ENCODE peak calls at places on chromosomes 6 and 20, in five cellular contexts. One of them, this sample, is unnamed.
A peak's percentile ranks its signal among the peaks of the same experiment; 100 is the strongest.

GRCh38 chr20:63968928-63969760 is 586 bp downstream of the ZNF512B start:
- DNase-seq in neuronal stem cell: no peak
- DNase-seq in H9: peak; percentile 32
- DNase-seq in trophoblast cell: no peak
- DNase-seq in IMR-90: no peak
- DNase-seq in this sample: peak; percentile 76

GRCh38 chr6:107847844-107848802 is 24.0 kb upstream of the SCML4 start:
- DNase-seq in neuronal stem cell: peak; percentile 83
- DNase-seq in H9: peak; percentile 93
- DNase-seq in trophoblast cell: peak; percentile 80
- DNase-seq in IMR-90: peak; percentile 63
- DNase-seq in this sample: peak; percentile 98

GRCh38 chr20:39452583-39453193 is 490.5 kb downstream of the DHX35 start:
- DNase-seq in neuronal stem cell: no peak
- DNase-seq in H9: no peak
- DNase-seq in trophoblast cell: no peak
- DNase-seq in IMR-90: no peak
- DNase-seq in this sample: no peak

GRCh38 chr20:61628901-61629300 is 376.8 kb downstream of the CDH4 start:
- DNase-seq in neuronal stem cell: no peak
- DNase-seq in H9: no peak
- DNase-seq in trophoblast cell: no peak
- DNase-seq in IMR-90: no peak
- DNase-seq in this sample: no peak

GRCh38 chr6:134187154-134187553 is 130.8 kb downstream of the SGK1 start:
- DNase-seq in neuronal stem cell: no peak
- DNase-seq in H9: no peak
- DNase-seq in trophoblast cell: no peak
- DNase-seq in IMR-90: no peak
- DNase-seq in this sample: no peak

GRCh38 chr20:64101731-64102621 is 5.4 kb downstream of the NPBWR2 start:
- DNase-seq in neuronal stem cell: peak; percentile 74
- DNase-seq in H9: peak; percentile 74
- DNase-seq in trophoblast cell: no peak
- DNase-seq in IMR-90: no peak
- DNase-seq in this sample: peak; percentile 94

GRCh38 chr6:130167655-130168054 is 55.1 kb downstream of the SAMD3 start:
- DNase-seq in neuronal stem cell: no peak
- DNase-seq in H9: no peak
- DNase-seq in trophoblast cell: peak; percentile 67
- DNase-seq in IMR-90: peak; percentile 83
- DNase-seq in this sample: no peak

GRCh38 chr20:47810116-47810672 is 24.9 kb upstream of the SULF2 start:
- DNase-seq in neuronal stem cell: no peak
- DNase-seq in H9: no peak
- DNase-seq in trophoblast cell: no peak
- DNase-seq in IMR-90: no peak
- DNase-seq in this sample: no peak

GRCh38 chr6:150930816-150931215 is 65.3 kb downstream of the MTHFD1L start:
- DNase-seq in neuronal stem cell: no peak
- DNase-seq in H9: no peak
- DNase-seq in trophoblast cell: peak; percentile 68
- DNase-seq in IMR-90: peak; percentile 95
- DNase-seq in this sample: no peak

GRCh38 chr6:81878479-81878878 is 126.0 kb upstream of the TENT5A start:
- DNase-seq in neuronal stem cell: no peak
- DNase-seq in H9: no peak
- DNase-seq in trophoblast cell: no peak
- DNase-seq in IMR-90: no peak
- DNase-seq in this sample: no peak

GRCh38 chr6:11251553-11252358 is 19.3 kb upstream of the NEDD9 start:
- DNase-seq in neuronal stem cell: no peak
- DNase-seq in H9: no peak
- DNase-seq in trophoblast cell: no peak
- DNase-seq in IMR-90: peak; percentile 64
- DNase-seq in this sample: no peak

GRCh38 chr6:108588586-108588985 is 27.9 kb downstream of the FOXO3 start:
- DNase-seq in neuronal stem cell: no peak
- DNase-seq in H9: no peak
- DNase-seq in trophoblast cell: no peak
- DNase-seq in IMR-90: peak; percentile 67
- DNase-seq in this sample: no peak

GRCh38 chr6:168507730-168508129 is 66.7 kb downstream of the SMOC2 start:
- DNase-seq in neuronal stem cell: no peak
- DNase-seq in H9: no peak
- DNase-seq in trophoblast cell: no peak
- DNase-seq in IMR-90: no peak
- DNase-seq in this sample: no peak

GRCh38 chr6:45618259-45618658 is 240.5 kb upstream of the SUPT3H start:
- DNase-seq in neuronal stem cell: no peak
- DNase-seq in H9: no peak
- DNase-seq in trophoblast cell: no peak
- DNase-seq in IMR-90: no peak
- DNase-seq in this sample: peak; percentile 7

GRCh38 chr6:31829633-31830492 is 2.3 kb downstream of the HSPA1B start:
- DNase-seq in neuronal stem cell: peak; percentile 33
- DNase-seq in H9: no peak
- DNase-seq in trophoblast cell: no peak
- DNase-seq in IMR-90: peak; percentile 56
- DNase-seq in this sample: no peak

GRCh38 chr6:96836579-96837137 is 619 bp downstream of the GPR63 start:
- DNase-seq in neuronal stem cell: peak; percentile 12
- DNase-seq in H9: no peak
- DNase-seq in trophoblast cell: no peak
- DNase-seq in IMR-90: peak; percentile 4
- DNase-seq in this sample: no peak

GRCh38 chr6:30769853-30770160 is 25.5 kb upstream of the IER3 start:
- DNase-seq in neuronal stem cell: no peak
- DNase-seq in H9: no peak
- DNase-seq in trophoblast cell: no peak
- DNase-seq in IMR-90: no peak
- DNase-seq in this sample: no peak

GRCh38 chr20:62583424-62583920 is 58.8 kb upstream of the SLCO4A1 start:
- DNase-seq in neuronal stem cell: no peak
- DNase-seq in H9: no peak
- DNase-seq in trophoblast cell: no peak
- DNase-seq in IMR-90: no peak
- DNase-seq in this sample: no peak

GRCh38 chr6:157648561-157648960 is 174.5 kb upstream of the SNX9 start:
- DNase-seq in neuronal stem cell: no peak
- DNase-seq in H9: no peak
- DNase-seq in trophoblast cell: no peak
- DNase-seq in IMR-90: peak; percentile 37
- DNase-seq in this sample: no peak

GRCh38 chr6:162907876-162908481 is 180.2 kb downstream of the PACRG start:
- DNase-seq in neuronal stem cell: no peak
- DNase-seq in H9: no peak
- DNase-seq in trophoblast cell: no peak
- DNase-seq in IMR-90: peak; percentile 45
- DNase-seq in this sample: no peak

GRCh38 chr6:44304282-44305199 is 8.6 kb downstream of the AARS2 start:
- DNase-seq in neuronal stem cell: no peak
- DNase-seq in H9: peak; percentile 77
- DNase-seq in trophoblast cell: no peak
- DNase-seq in IMR-90: peak; percentile 35
- DNase-seq in this sample: peak; percentile 80

GRCh38 chr6:44701637-44702101 is 314.2 kb downstream of the CDC5L start:
- DNase-seq in neuronal stem cell: peak; percentile 42
- DNase-seq in H9: peak; percentile 45
- DNase-seq in trophoblast cell: no peak
- DNase-seq in IMR-90: no peak
- DNase-seq in this sample: peak; percentile 19

GRCh38 chr6:113015249-113015648 is 668.1 kb downstream of the RFPL4B start:
- DNase-seq in neuronal stem cell: no peak
- DNase-seq in H9: no peak
- DNase-seq in trophoblast cell: no peak
- DNase-seq in IMR-90: peak; percentile 83
- DNase-seq in this sample: no peak

GRCh38 chr20:11755071-11755881 is 162.4 kb upstream of the BTBD3 start:
- DNase-seq in neuronal stem cell: peak; percentile 26
- DNase-seq in H9: no peak
- DNase-seq in trophoblast cell: no peak
- DNase-seq in IMR-90: no peak
- DNase-seq in this sample: no peak

GRCh38 chr6:170147056-170147787 is 143.7 kb downstream of the DLL1 start:
- DNase-seq in neuronal stem cell: no peak
- DNase-seq in H9: no peak
- DNase-seq in trophoblast cell: no peak
- DNase-seq in IMR-90: no peak
- DNase-seq in this sample: no peak

GRCh38 chr6:53344993-53345392 is 3.8 kb downstream of the ELOVL5 start:
- DNase-seq in neuronal stem cell: no peak
- DNase-seq in H9: no peak
- DNase-seq in trophoblast cell: no peak
- DNase-seq in IMR-90: no peak
- DNase-seq in this sample: no peak

GRCh38 chr6:139587469-139587868 is 213.0 kb upstream of the CITED2 start:
- DNase-seq in neuronal stem cell: no peak
- DNase-seq in H9: no peak
- DNase-seq in trophoblast cell: no peak
- DNase-seq in IMR-90: peak; percentile 93
- DNase-seq in this sample: no peak

GRCh38 chr6:124793406-124793805 is 168.8 kb upstream of the RNF217 start:
- DNase-seq in neuronal stem cell: no peak
- DNase-seq in H9: no peak
- DNase-seq in trophoblast cell: no peak
- DNase-seq in IMR-90: no peak
- DNase-seq in this sample: no peak

GRCh38 chr6:73800997-73801396 is 105.0 kb downstream of the CD109 start:
- DNase-seq in neuronal stem cell: no peak
- DNase-seq in H9: no peak
- DNase-seq in trophoblast cell: no peak
- DNase-seq in IMR-90: no peak
- DNase-seq in this sample: no peak

GRCh38 chr20:49811825-49812462 is 684 bp upstream of the SLC9A8 start:
- DNase-seq in neuronal stem cell: peak; percentile 11
- DNase-seq in H9: no peak
- DNase-seq in trophoblast cell: peak; percentile 47
- DNase-seq in IMR-90: peak; percentile 63
- DNase-seq in this sample: peak; percentile 51

GRCh38 chr20:48538856-48539255 is 288.9 kb downstream of the PREX1 start:
- DNase-seq in neuronal stem cell: no peak
- DNase-seq in H9: no peak
- DNase-seq in trophoblast cell: peak; percentile 64
- DNase-seq in IMR-90: no peak
- DNase-seq in this sample: no peak

GRCh38 chr20:1401431-1401907 is 8.6 kb upstream of the FKBP1A start:
- DNase-seq in neuronal stem cell: no peak
- DNase-seq in H9: no peak
- DNase-seq in trophoblast cell: no peak
- DNase-seq in IMR-90: no peak
- DNase-seq in this sample: no peak

GRCh38 chr6:29005183-29005885 is at the start of gene ZNF311:
- DNase-seq in neuronal stem cell: no peak
- DNase-seq in H9: no peak
- DNase-seq in trophoblast cell: peak; percentile 10
- DNase-seq in IMR-90: peak; percentile 43
- DNase-seq in this sample: no peak

DNA sequence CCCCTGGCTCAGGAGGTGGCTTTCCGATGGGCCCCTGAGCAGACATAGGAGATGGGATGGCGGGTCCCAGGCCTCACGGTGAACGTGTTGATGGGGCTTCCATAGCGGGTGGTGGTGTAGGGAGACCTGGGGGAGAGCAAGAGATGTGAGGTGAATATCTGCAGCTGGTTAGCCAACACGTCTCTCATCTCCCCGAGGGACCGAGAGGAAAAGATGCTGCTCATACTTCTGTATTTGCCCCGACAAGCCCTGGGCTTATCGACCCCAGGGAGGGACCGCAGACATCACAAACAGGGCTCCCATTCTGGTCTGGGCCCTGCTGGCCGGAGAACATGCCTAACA is 38.7 kb downstream of the C6orf132 start:
- DNase-seq in neuronal stem cell: no peak
- DNase-seq in H9: no peak
- DNase-seq in trophoblast cell: no peak
- DNase-seq in IMR-90: no peak
- DNase-seq in this sample: no peak
- H4K8ac ChIP-seq in neuronal stem cell: no peak overlapping the region
- H4K8ac ChIP-seq in H9: no peak overlapping the region
- H4K8ac ChIP-seq in trophoblast cell: peak overlapping the region; percentile 34
- H4K8ac ChIP-seq in IMR-90: no peak overlapping the region
- H4K8ac ChIP-seq in this sample: peak overlapping the region; percentile 84

GRCh38 chr6:35259194-35259945 is at the start of gene ZNF76:
- DNase-seq in neuronal stem cell: peak; percentile 99
- DNase-seq in H9: peak; percentile 98
- DNase-seq in trophoblast cell: peak; percentile 99
- DNase-seq in IMR-90: peak; percentile 95
- DNase-seq in this sample: peak; percentile 100
- H4K8ac ChIP-seq in neuronal stem cell: no peak within 1 kb of the TSS
- H4K8ac ChIP-seq in H9: no peak within 1 kb of the TSS
- H4K8ac ChIP-seq in trophoblast cell: peak within 1 kb of the TSS; percentile 99
- H4K8ac ChIP-seq in IMR-90: peak within 1 kb of the TSS; percentile 92
- H4K8ac ChIP-seq in this sample: peak within 1 kb of the TSS; percentile 90

GRCh38 chr6:6629416-6629815 is 40.9 kb downstream of the LY86 start:
- DNase-seq in neuronal stem cell: no peak
- DNase-seq in H9: no peak
- DNase-seq in trophoblast cell: no peak
- DNase-seq in IMR-90: no peak
- DNase-seq in this sample: no peak
- H4K8ac ChIP-seq in neuronal stem cell: no peak overlapping the region
- H4K8ac ChIP-seq in H9: no peak overlapping the region
- H4K8ac ChIP-seq in trophoblast cell: no peak overlapping the region
- H4K8ac ChIP-seq in IMR-90: no peak overlapping the region
- H4K8ac ChIP-seq in this sample: no peak overlapping the region

GRCh38 chr20:57460781-57461465 is 64.0 kb downstream of the CTCFL start:
- DNase-seq in neuronal stem cell: no peak
- DNase-seq in H9: no peak
- DNase-seq in trophoblast cell: no peak
- DNase-seq in IMR-90: no peak
- DNase-seq in this sample: no peak

GRCh38 chr20:57457243-57457761 is 66.1 kb downstream of the RBM38 start:
- DNase-seq in neuronal stem cell: no peak
- DNase-seq in H9: no peak
- DNase-seq in trophoblast cell: no peak
- DNase-seq in IMR-90: no peak
- DNase-seq in this sample: no peak

GRCh38 chr20:57459278-57459677 is 65.7 kb downstream of the CTCFL start:
- DNase-seq in neuronal stem cell: no peak
- DNase-seq in H9: no peak
- DNase-seq in trophoblast cell: no peak
- DNase-seq in IMR-90: no peak
- DNase-seq in this sample: no peak

GRCh38 chr20:57459897-57460663 is 64.9 kb downstream of the CTCFL start:
- DNase-seq in neuronal stem cell: no peak
- DNase-seq in H9: no peak
- DNase-seq in trophoblast cell: no peak
- DNase-seq in IMR-90: no peak
- DNase-seq in this sample: no peak

GRCh38 chr20:57458400-57459160 is 66.4 kb downstream of the CTCFL start:
- DNase-seq in neuronal stem cell: no peak
- DNase-seq in H9: no peak
- DNase-seq in trophoblast cell: no peak
- DNase-seq in IMR-90: no peak
- DNase-seq in this sample: no peak
- H4K8ac ChIP-seq in neuronal stem cell: no peak overlapping the region
- H4K8ac ChIP-seq in H9: no peak overlapping the region
- H4K8ac ChIP-seq in trophoblast cell: no peak overlapping the region
- H4K8ac ChIP-seq in IMR-90: no peak overlapping the region
- H4K8ac ChIP-seq in this sample: no peak overlapping the region

GRCh38 chr6:70666726-70667125 is 957 bp upstream of the SMAP1 start:
- DNase-seq in neuronal stem cell: no peak
- DNase-seq in H9: no peak
- DNase-seq in trophoblast cell: no peak
- DNase-seq in IMR-90: no peak
- DNase-seq in this sample: no peak
- H4K8ac ChIP-seq in neuronal stem cell: no peak overlapping the region
- H4K8ac ChIP-seq in H9: no peak overlapping the region
- H4K8ac ChIP-seq in trophoblast cell: peak overlapping the region; percentile 54
- H4K8ac ChIP-seq in IMR-90: peak overlapping the region; percentile 100
- H4K8ac ChIP-seq in this sample: no peak overlapping the region

This sample was measured in H1.